ENCODE peak calls at places on chromosomes 5 and 9, in five cellular contexts. One of them, this sample, is unnamed.

GRCh38 chr5:13957032-13957645 is 12.7 kb upstream of the DNAH5 start:
- DNase-seq in left ventricle myocardium inferior: no peak
- DNase-seq in psoas muscle: no peak
- DNase-seq in PC-3: peak
- DNase-seq in choroid plexus epithelial cell: peak
- DNase-seq in this sample: peak

GRCh38 chr5:129382921-129383672 is 77.0 kb upstream of the ADAMTS19 start:
- DNase-seq in left ventricle myocardium inferior: no peak
- DNase-seq in PC-3: no peak
- DNase-seq in psoas muscle: no peak
- DNase-seq in choroid plexus epithelial cell: no peak
- DNase-seq in this sample: peak

GRCh38 chr5:65955746-65956145 is 29.4 kb downstream of the ERBIN start:
- DNase-seq in PC-3: no peak
- DNase-seq in psoas muscle: no peak
- DNase-seq in choroid plexus epithelial cell: no peak
- DNase-seq in left ventricle myocardium inferior: no peak
- DNase-seq in this sample: no peak

GRCh38 chr9:135045264-135046155 is 42.0 kb upstream of the OLFM1 start:
- DNase-seq in PC-3: no peak
- DNase-seq in choroid plexus epithelial cell: no peak
- DNase-seq in psoas muscle: no peak
- DNase-seq in left ventricle myocardium inferior: no peak
- DNase-seq in this sample: no peak

GRCh38 chr5:142671276-142671675 is 14.6 kb downstream of the FGF1 start:
- DNase-seq in PC-3: no peak
- DNase-seq in left ventricle myocardium inferior: no peak
- DNase-seq in psoas muscle: no peak
- DNase-seq in choroid plexus epithelial cell: peak
- DNase-seq in this sample: no peak

GRCh38 chr5:143355710-143356109 is 47.8 kb downstream of the NR3C1 start:
- DNase-seq in choroid plexus epithelial cell: peak
- DNase-seq in left ventricle myocardium inferior: peak
- DNase-seq in PC-3: peak
- DNase-seq in psoas muscle: peak
- DNase-seq in this sample: peak

GRCh38 chr9:117777823-117778222 is 73.6 kb downstream of the TLR4 start:
- DNase-seq in psoas muscle: no peak
- DNase-seq in PC-3: no peak
- DNase-seq in choroid plexus epithelial cell: no peak
- DNase-seq in left ventricle myocardium inferior: no peak
- DNase-seq in this sample: no peak

GRCh38 chr5:142644640-142645361 is 41.1 kb downstream of the FGF1 start:
- DNase-seq in psoas muscle: no peak
- DNase-seq in left ventricle myocardium inferior: no peak
- DNase-seq in PC-3: peak
- DNase-seq in choroid plexus epithelial cell: peak
- DNase-seq in this sample: peak

GRCh38 chr5:95626701-95627100 is 6.8 kb downstream of the GPR150 start:
- DNase-seq in psoas muscle: no peak
- DNase-seq in choroid plexus epithelial cell: no peak
- DNase-seq in left ventricle myocardium inferior: no peak
- DNase-seq in PC-3: no peak
- DNase-seq in this sample: no peak

GRCh38 chr9:5557606-5558587 is 47.6 kb downstream of the PDCD1LG2 start:
- DNase-seq in PC-3: no peak
- DNase-seq in choroid plexus epithelial cell: no peak
- DNase-seq in left ventricle myocardium inferior: no peak
- DNase-seq in psoas muscle: peak
- DNase-seq in this sample: no peak

DNA sequence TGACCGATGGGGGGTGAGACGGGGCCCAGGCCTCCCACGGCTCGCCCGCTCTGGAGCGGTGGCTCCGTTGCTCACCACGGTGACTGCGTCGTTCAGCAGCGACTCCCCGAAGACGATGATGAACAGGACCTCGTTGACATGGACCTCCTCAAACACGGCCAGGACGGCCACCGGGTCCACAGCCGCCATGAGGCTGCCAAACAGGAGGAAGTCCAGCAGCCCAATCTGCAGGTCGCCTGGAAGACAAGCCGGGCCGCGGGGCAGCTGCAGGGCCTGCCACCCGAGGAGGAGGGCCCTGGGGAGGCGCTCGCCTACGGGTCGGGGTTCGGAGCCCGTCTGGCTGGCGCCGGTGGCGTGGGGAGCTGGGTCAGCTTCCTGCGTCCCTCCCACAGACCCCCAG is 36.0 kb downstream of the SLC9A3 start:
- DNase-seq in PC-3: no peak
- DNase-seq in left ventricle myocardium inferior: no peak
- DNase-seq in psoas muscle: no peak
- DNase-seq in choroid plexus epithelial cell: no peak
- DNase-seq in this sample: no peak
- H3K4me3 ChIP-seq in PC-3: no peak
- H3K4me3 ChIP-seq in left ventricle myocardium inferior: no peak
- H3K4me3 ChIP-seq in psoas muscle: no peak
- H3K4me3 ChIP-seq in choroid plexus epithelial cell: no peak
- H3K4me3 ChIP-seq in this sample: no peak

GRCh38 chr9:127723450-127723849 is 7.6 kb downstream of the TTC16 start:
- DNase-seq in choroid plexus epithelial cell: peak
- DNase-seq in PC-3: peak
- DNase-seq in psoas muscle: no peak
- DNase-seq in left ventricle myocardium inferior: no peak
- DNase-seq in this sample: no peak
- TF ChIP-seq CTCF in choroid plexus epithelial cell: no peak
- TF ChIP-seq CTCF in PC-3: no peak
- TF ChIP-seq CTCF in psoas muscle: no peak
- TF ChIP-seq CTCF in left ventricle myocardium inferior: no peak
- TF ChIP-seq CTCF in this sample: no peak

DNA sequence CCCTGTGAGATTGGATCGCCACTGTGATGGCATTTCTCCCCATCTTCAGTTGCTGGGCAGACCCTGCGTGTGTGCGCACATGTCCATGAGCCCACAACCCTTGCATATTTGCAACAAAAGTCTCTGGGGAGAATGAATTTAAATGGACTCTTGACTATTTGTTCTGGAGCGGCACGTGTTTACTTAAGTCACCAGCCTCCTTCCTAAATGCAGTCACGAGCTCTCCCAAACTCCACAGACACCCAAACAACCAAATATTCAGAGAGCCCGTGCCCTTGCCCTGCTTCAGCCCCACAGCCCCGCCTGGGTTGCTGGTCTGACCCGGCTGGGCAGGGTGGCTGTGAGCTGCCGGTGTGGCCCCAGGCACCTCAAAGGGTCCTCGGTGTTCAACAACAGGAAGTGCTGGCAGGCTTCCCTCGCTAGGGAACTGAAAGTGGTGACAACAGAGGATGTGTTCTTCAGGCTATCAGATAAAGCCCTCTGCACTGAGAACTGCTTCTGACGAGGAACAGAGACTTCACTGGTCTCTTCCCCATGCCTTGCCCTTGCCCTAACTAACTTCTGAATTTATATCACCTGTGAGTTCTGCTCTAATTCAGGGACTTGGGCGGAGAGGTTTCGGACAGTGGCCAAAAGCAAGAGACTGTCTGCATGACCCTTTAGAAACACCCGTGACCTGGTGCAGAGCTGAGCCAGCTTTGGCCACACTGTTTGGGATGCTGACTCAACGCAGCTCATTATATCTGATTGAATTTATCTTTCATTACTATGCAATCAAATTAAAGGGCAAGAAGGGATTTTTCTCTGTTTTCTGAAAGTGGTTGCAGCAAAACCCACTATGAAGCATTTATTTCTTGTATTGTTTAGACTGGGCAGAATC is 19.2 kb upstream of the CD180 start:
- DNase-seq in choroid plexus epithelial cell: peak
- DNase-seq in PC-3: no peak
- DNase-seq in left ventricle myocardium inferior: peak
- DNase-seq in psoas muscle: peak
- DNase-seq in this sample: no peak
- H3K4me3 ChIP-seq in choroid plexus epithelial cell: no peak
- H3K4me3 ChIP-seq in PC-3: peak
- H3K4me3 ChIP-seq in left ventricle myocardium inferior: peak
- H3K4me3 ChIP-seq in psoas muscle: peak
- H3K4me3 ChIP-seq in this sample: no peak

GRCh38 chr9:80885894-80886293 is 803.5 kb downstream of the TLE1 start:
- DNase-seq in left ventricle myocardium inferior: no peak
- DNase-seq in choroid plexus epithelial cell: peak
- DNase-seq in psoas muscle: no peak
- DNase-seq in PC-3: peak
- DNase-seq in this sample: peak
- TF ChIP-seq CTCF in left ventricle myocardium inferior: no peak
- TF ChIP-seq CTCF in choroid plexus epithelial cell: peak
- TF ChIP-seq CTCF in psoas muscle: no peak
- TF ChIP-seq CTCF in PC-3: no peak
- TF ChIP-seq CTCF in this sample: peak

GRCh38 chr5:72178910-72179815 is 71.9 kb downstream of the MAP1B start:
- DNase-seq in psoas muscle: peak
- DNase-seq in left ventricle myocardium inferior: peak
- DNase-seq in choroid plexus epithelial cell: peak
- DNase-seq in PC-3: peak
- DNase-seq in this sample: peak
- H3K4me3 ChIP-seq in psoas muscle: peak
- H3K4me3 ChIP-seq in left ventricle myocardium inferior: peak
- H3K4me3 ChIP-seq in choroid plexus epithelial cell: peak
- H3K4me3 ChIP-seq in PC-3: peak
- H3K4me3 ChIP-seq in this sample: peak

GRCh38 chr9:1659036-1659701 is 356.0 kb upstream of the SMARCA2 start:
- DNase-seq in left ventricle myocardium inferior: no peak
- DNase-seq in psoas muscle: no peak
- DNase-seq in choroid plexus epithelial cell: no peak
- DNase-seq in PC-3: no peak
- DNase-seq in this sample: no peak
- TF ChIP-seq CTCF in left ventricle myocardium inferior: no peak
- TF ChIP-seq CTCF in psoas muscle: no peak
- TF ChIP-seq CTCF in choroid plexus epithelial cell: no peak
- TF ChIP-seq CTCF in PC-3: no peak
- TF ChIP-seq CTCF in this sample: no peak

This sample was measured in epithelial cell of esophagus.